ENCODE peak calls at places on chromosomes 11 and 22, in seven cellular contexts. J is A549, O is H1, C is HepG2, I is K562, Q is IMR-90, H is GM12878. Z is an unnamed sample.

GRCh38 chr11:17405232-17406005 is 17.0 kb upstream of the KCNJ11 start:
- DNase-seq in J (peak), O (peak), C (peak), I (peak), Q (peak), H (no peak), Z (peak)

GRCh38 chr22:25402501-25403283 is 161.8 kb upstream of the GRK3 start:
- DNase-seq in J (no peak), O (no peak), C (peak), I (no peak), Q (peak), H (no peak), Z (no peak)

GRCh38 chr11:66311470-66311964 is 5.3 kb downstream of the CD248 start:
- DNase-seq in J (no peak), O (no peak), C (no peak), I (no peak), Q (no peak), H (no peak), Z (no peak)

GRCh38 chr11:48193876-48194275 is 22.7 kb upstream of the OR4B1 start:
- DNase-seq in J (no peak), O (no peak), C (no peak), I (no peak), Q (peak), H (no peak), Z (no peak)

GRCh38 chr11:117519590-117519989 is 191.9 kb downstream of the CEP164 start:
- DNase-seq in J (no peak), O (no peak), C (no peak), I (no peak), Q (no peak), H (no peak), Z (no peak)

GRCh38 chr11:112334381-112334780 is 73.7 kb upstream of the PLET1 start:
- DNase-seq in J (no peak), O (no peak), C (no peak), I (no peak), Q (no peak), H (no peak), Z (no peak)

GRCh38 chr11:74257934-74258553 is 53.4 kb downstream of the P4HA3 start:
- DNase-seq in J (no peak), O (no peak), C (no peak), I (no peak), Q (peak), H (no peak), Z (no peak)

GRCh38 chr11:46254135-46254491 is 23.3 kb upstream of the CREB3L1 start:
- DNase-seq in J (no peak), O (no peak), C (peak), I (no peak), Q (no peak), H (no peak), Z (no peak)

GRCh38 chr11:131823772-131824171 is 453.4 kb downstream of the NTM start:
- DNase-seq in J (no peak), O (no peak), C (peak), I (no peak), Q (no peak), H (no peak), Z (no peak)

DNA sequence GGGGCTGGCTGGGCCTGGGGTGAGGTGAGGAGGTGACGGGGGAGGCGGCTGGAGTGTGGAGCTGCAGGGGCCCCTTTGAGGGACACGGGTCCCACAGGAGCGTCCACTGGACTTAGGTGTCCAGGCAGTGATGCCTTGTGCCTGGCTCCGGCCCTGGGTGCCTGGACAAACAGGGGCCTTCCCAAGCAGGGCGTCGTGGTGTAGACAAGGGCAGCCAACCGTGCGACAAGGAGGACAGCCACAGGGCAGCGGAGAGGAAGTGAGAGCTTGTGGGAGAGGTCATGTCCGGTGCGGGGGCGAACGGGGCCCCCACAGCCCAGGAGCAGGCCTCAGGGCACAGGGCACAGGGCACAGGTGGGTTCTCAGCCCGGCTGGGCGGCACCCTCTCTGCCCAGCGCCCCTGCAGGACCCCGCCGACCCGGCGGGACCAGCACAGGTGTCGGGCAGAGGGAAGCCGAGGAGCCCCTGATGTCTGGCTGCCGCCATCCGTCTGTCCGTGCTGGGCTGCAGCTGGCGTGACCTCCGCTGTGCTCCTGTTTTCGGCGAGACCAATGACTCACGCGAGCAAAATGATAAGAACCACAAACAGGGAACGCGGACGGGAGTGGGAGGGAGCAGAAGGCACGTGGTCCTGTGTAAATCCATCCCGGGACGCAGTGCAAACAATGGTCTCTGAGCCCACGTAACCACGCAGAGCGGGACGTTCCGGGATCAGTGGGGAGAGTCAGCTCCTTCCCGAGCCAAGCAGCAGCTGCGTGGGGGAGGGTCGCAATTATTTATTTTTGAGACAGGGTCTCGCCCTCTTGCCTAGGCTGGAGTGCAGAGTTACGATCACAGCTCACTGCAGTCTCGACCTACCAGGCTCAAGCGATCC is 49.1 kb upstream of the A4GALT start:
- DNase-seq in J (no peak), O (no peak), C (no peak), I (peak), Q (peak), H (peak), Z (no peak)
- TF ChIP-seq RFX5 in J (no peak), O (no peak), C (no peak), I (no peak), Q (no peak), H (no peak), Z (no peak)

DNA sequence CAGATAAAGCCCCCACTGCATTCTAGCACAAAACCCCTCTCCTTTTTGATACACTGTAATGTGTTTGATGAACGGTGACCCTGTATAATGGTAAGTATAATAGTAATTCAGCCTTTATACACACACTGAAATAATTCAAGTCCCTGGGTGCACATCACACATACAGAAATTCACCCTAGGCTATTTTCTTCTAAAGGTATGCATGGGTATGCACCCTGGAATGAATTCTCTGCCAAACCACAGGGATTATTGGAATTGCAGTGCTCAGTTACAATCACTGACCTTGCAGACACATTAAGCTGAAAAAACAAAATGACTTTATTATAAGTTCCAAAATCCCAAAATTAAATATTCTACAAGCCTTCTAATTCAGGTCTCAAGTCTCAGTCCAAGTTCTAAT is 245.9 kb upstream of the FAT3 start:
- DNase-seq in J (no peak), O (no peak), C (no peak), I (no peak), Q (no peak), H (no peak), Z (no peak)
- TF ChIP-seq RFX5 in J (no peak), O (no peak), C (no peak), I (no peak), Q (no peak), H (no peak), Z (no peak)

DNA sequence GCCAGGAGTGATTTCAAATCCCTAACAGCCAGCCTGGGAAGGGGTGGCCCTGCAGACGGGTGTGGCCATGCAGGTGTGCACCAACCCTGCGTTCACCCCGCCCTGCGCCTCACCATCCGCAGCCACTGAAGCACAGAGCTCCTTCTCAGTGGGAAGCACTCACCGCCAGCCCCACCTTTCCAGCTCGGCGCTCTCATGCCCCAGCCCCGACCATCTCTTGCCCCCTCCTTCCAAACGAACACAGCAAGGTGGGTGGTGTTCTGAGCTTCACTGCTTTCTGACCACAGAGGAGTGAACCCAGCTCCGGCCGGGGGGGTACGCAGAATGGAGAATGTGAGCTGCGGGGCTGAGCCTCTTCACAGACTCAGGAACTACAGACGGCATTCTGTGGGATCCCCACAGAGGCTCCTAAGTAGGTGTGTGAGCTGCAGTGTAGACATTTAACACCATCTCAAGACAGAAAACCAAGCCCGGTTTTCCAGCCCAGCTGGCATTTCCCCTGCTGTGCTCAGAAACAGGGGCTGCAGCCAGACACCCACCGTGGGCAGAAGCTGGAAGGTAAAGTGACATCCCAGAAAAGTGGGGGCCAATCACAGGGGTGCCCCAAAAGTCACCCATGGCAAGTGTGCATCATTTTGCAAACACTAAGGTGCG is 88.4 kb upstream of the RTL6 start:
- DNase-seq in J (no peak), O (no peak), C (no peak), I (no peak), Q (no peak), H (no peak), Z (no peak)
- TF ChIP-seq RFX5 in J (no peak), O (no peak), C (no peak), I (no peak), Q (no peak), H (no peak), Z (no peak)

GRCh38 chr22:46549971-46550641 is 12.7 kb upstream of the CELSR1 start:
- DNase-seq in J (no peak), O (no peak), C (no peak), I (no peak), Q (no peak), H (no peak), Z (no peak)
- TF ChIP-seq RFX5 in J (no peak), O (no peak), C (no peak), I (no peak), Q (no peak), H (no peak), Z (no peak)

GRCh38 chr22:28006271-28006670 is 87.2 kb upstream of the PITPNB start:
- DNase-seq in J (no peak), O (no peak), C (no peak), I (no peak), Q (peak), H (no peak), Z (no peak)
- TF ChIP-seq RFX5 in J (no peak), O (no peak), C (no peak), I (no peak), Q (no peak), H (no peak), Z (no peak)

GRCh38 chr11:34809191-34810106 is 106.7 kb downstream of the APIP start:
- DNase-seq in J (no peak), O (no peak), C (no peak), I (peak), Q (peak), H (no peak), Z (no peak)
- TF ChIP-seq RFX5 in J (no peak), O (no peak), C (no peak), I (no peak), Q (no peak), H (no peak), Z (no peak)

GRCh38 chr11:57162179-57162898 is 19.4 kb upstream of the LRRC55 start:
- DNase-seq in J (no peak), O (no peak), C (no peak), I (no peak), Q (no peak), H (no peak), Z (no peak)
- TF ChIP-seq RFX5 in J (no peak), O (no peak), C (no peak), I (no peak), Q (no peak), H (no peak), Z (no peak)

GRCh38 chr11:95850137-95850536 is 59.8 kb downstream of the CEP57 start:
- DNase-seq in J (no peak), O (no peak), C (no peak), I (no peak), Q (peak), H (no peak), Z (no peak)

GRCh38 chr11:95853862-95854261 is 63.6 kb downstream of the CEP57 start:
- DNase-seq in J (no peak), O (no peak), C (no peak), I (no peak), Q (no peak), H (no peak), Z (no peak)

GRCh38 chr11:95853138-95853537 is 62.8 kb downstream of the CEP57 start:
- DNase-seq in J (no peak), O (no peak), C (no peak), I (no peak), Q (no peak), H (no peak), Z (no peak)

GRCh38 chr11:95845168-95845567 is 54.9 kb downstream of the CEP57 start:
- DNase-seq in J (no peak), O (no peak), C (no peak), I (no peak), Q (no peak), H (no peak), Z (no peak)

GRCh38 chr11:95849087-95849825 is 59.0 kb downstream of the CEP57 start:
- DNase-seq in J (peak), O (peak), C (peak), I (peak), Q (peak), H (no peak), Z (peak)
- TF ChIP-seq RFX5 in J (no peak), O (no peak), C (no peak), I (no peak), Q (no peak), H (no peak), Z (no peak)

GRCh38 chr22:49725516-49725915 is 102.2 kb downstream of the BRD1 start:
- DNase-seq in J (no peak), O (no peak), C (no peak), I (no peak), Q (no peak), H (no peak), Z (no peak)

GRCh38 chr22:49726022-49726681 is 101.5 kb downstream of the BRD1 start:
- DNase-seq in J (no peak), O (no peak), C (no peak), I (no peak), Q (no peak), H (no peak), Z (no peak)

GRCh38 chr22:49723478-49724029 is 104.1 kb downstream of the BRD1 start:
- DNase-seq in J (no peak), O (no peak), C (no peak), I (no peak), Q (no peak), H (no peak), Z (no peak)

GRCh38 chr22:49724030-49724892 is 103.4 kb downstream of the BRD1 start:
- DNase-seq in J (no peak), O (peak), C (no peak), I (no peak), Q (no peak), H (no peak), Z (peak)

GRCh38 chr22:49724893-49725489 is 102.7 kb downstream of the BRD1 start:
- DNase-seq in J (peak), O (peak), C (peak), I (peak), Q (peak), H (no peak), Z (peak)
- TF ChIP-seq RFX5 in J (no peak), O (no peak), C (no peak), I (no peak), Q (no peak), H (no peak), Z (no peak)